ENCODE peak calls at places on chromosome 3, in four cellular contexts. C is astrocyte of the spinal cord, N is cardiac fibroblast, K is AG10803. O is an unnamed sample.

GRCh38 chr3:17033516-17034168 is 148.9 kb downstream of the PLCL2 start:
- DNase-seq in C (no peak), N (peak; percentile 20), K (peak; percentile 9), O (peak; percentile 31)

GRCh38 chr3:37197810-37198371 is 23.5 kb upstream of the LRRFIP2 start:
- DNase-seq in C (peak; percentile 68), N (no peak), K (peak; percentile 88), O (peak; percentile 42)

GRCh38 chr3:56780935-56781334 is 20.8 kb downstream of the ARHGEF3 start:
- DNase-seq in C (no peak), N (no peak), K (no peak), O (no peak)

GRCh38 chr3:67540198-67540894 is 114.1 kb downstream of the SUCLG2 start:
- DNase-seq in C (no peak), N (no peak), K (no peak), O (no peak)

GRCh38 chr3:69370156-69370944 is 15.5 kb downstream of the FRMD4B start:
- DNase-seq in C (peak; percentile 23), N (peak; percentile 40), K (peak; percentile 55), O (no peak)

GRCh38 chr3:58628823-58629562 is 37.6 kb downstream of the FAM3D start:
- DNase-seq in C (peak; percentile 92), N (peak; percentile 97), K (peak; percentile 98), O (peak; percentile 99)

GRCh38 chr3:170414202-170414663 is 4.4 kb upstream of the CLDN11 start:
- DNase-seq in C (peak; percentile 91), N (peak; percentile 91), K (peak; percentile 99), O (peak; percentile 98)

GRCh38 chr3:120823156-120823555 is 80.6 kb downstream of the GTF2E1 start:
- DNase-seq in C (no peak), N (no peak), K (no peak), O (no peak)

GRCh38 chr3:13266651-13267347 is 153.3 kb downstream of the NUP210 start:
- DNase-seq in C (no peak), N (no peak), K (no peak), O (no peak)

GRCh38 chr3:11465744-11466611 is 177.7 kb downstream of the VGLL4 start:
- DNase-seq in C (peak; percentile 83), N (peak; percentile 98), K (peak; percentile 95), O (peak; percentile 100)

GRCh38 chr3:137084579-137084978 is 126.8 kb downstream of the IL20RB start:
- DNase-seq in C (no peak), N (no peak), K (no peak), O (no peak)

GRCh38 chr3:25297667-25298585 is 130.1 kb upstream of the RARB start:
- DNase-seq in C (peak; percentile 73), N (no peak), K (no peak), O (peak; percentile 20)

GRCh38 chr3:138463724-138464489 is 29.5 kb downstream of the ESYT3 start:
- DNase-seq in C (no peak), N (no peak), K (no peak), O (no peak)

GRCh38 chr3:135762188-135762853 is 203.2 kb upstream of the PPP2R3A start:
- DNase-seq in C (no peak), N (no peak), K (no peak), O (no peak)

GRCh38 chr3:129540776-129541516 is 2.0 kb upstream of the H1-8 start:
- DNase-seq in C (no peak), N (no peak), K (no peak), O (no peak)

GRCh38 chr3:182729903-182730674 is 63.2 kb upstream of the ATP11B start:
- DNase-seq in C (no peak), N (no peak), K (no peak), O (no peak)
- H3K4me3 ChIP-seq in C (no peak overlapping the region), N (no peak overlapping the region), K (no peak overlapping the region), O (no peak overlapping the region)

GRCh38 chr3:142863965-142864924 is 24.6 kb downstream of the PCOLCE2 start:
- DNase-seq in C (no peak), N (no peak), K (peak; percentile 34), O (no peak)

GRCh38 chr3:142861926-142862325 is 27.0 kb downstream of the PCOLCE2 start:
- DNase-seq in C (no peak), N (no peak), K (no peak), O (no peak)

GRCh38 chr3:142863010-142863787 is 25.7 kb downstream of the PCOLCE2 start:
- DNase-seq in C (peak; percentile 53), N (peak; percentile 5), K (peak; percentile 74), O (peak; percentile 43)

DNA sequence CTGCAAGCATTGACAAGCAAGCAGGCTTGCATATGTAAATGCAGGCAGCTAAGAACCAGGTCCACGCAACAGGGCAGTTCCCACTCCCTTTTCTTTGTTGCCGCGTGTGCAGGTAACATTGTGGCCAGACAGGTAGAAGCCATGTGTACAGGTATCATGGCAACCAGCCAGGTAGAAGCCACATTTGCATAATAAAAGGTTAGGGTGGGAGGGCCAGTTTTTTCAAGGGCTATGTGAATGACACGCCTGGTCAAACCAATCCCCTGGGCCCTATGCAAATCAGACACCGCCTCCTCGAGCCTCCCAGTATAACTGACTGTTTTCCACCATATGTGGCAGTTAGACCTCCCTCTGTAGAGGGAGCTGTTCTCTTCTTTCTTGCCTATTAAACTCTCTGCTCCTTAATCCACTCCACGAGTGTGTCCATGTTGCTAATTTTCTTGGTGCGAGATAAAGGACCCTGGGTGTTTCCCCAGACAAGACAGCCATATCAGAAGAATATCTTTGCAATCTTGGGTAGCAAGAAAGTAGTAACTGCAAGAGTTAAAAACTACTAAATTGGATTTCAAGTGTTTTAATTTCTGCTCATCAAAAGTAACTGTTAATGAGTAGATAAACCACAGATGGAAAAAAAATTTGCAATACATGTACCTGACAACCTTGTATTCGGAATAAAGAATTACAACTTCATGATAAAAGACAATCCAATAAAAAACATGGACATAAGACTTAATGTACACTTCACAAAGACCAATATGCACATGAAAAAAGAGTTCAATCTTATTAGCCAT is 21.8 kb downstream of the PCOLCE2 start:
- DNase-seq in C (no peak), N (no peak), K (no peak), O (no peak)
- TF ChIP-seq CTCF in C (no peak), N (peak; percentile 6), K (no peak), O (no peak)

GRCh38 chr3:104297617-104298016 is 1069.1 kb upstream of the ALCAM start:
- DNase-seq in C (no peak), N (no peak), K (no peak), O (no peak)

GRCh38 chr3:104291437-104291851 is 1075.3 kb upstream of the ALCAM start:
- DNase-seq in C (peak; percentile 52), N (no peak), K (peak; percentile 11), O (peak; percentile 19)

GRCh38 chr3:104286645-104287044 is 1080.1 kb upstream of the ALCAM start:
- DNase-seq in C (no peak), N (no peak), K (no peak), O (no peak)

DNA sequence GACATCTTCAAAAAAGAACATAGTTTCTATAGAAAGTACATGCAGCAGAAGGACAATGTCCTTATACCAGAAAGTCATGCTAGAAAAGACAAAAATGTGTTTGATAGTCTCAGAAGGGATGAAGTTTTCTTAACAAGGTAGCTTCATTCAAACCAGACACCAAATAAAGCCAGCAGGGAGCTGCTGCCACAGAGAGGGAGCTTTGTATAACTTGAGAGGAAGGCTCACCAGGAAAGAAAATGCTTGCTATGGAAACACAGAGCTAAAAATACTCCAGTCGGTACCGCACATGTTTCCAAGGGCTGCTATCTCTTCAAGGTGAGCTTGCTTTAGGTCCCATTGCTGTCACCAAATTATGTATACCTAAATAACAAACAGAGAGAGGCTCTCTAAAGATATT is 1074.8 kb upstream of the ALCAM start:
- DNase-seq in C (peak; percentile 62), N (no peak), K (peak; percentile 5), O (peak; percentile 15)
- H3K4me3 ChIP-seq in C (peak overlapping the region; percentile 4), N (no peak overlapping the region), K (peak overlapping the region; percentile 38), O (peak overlapping the region; percentile 20)

DNA sequence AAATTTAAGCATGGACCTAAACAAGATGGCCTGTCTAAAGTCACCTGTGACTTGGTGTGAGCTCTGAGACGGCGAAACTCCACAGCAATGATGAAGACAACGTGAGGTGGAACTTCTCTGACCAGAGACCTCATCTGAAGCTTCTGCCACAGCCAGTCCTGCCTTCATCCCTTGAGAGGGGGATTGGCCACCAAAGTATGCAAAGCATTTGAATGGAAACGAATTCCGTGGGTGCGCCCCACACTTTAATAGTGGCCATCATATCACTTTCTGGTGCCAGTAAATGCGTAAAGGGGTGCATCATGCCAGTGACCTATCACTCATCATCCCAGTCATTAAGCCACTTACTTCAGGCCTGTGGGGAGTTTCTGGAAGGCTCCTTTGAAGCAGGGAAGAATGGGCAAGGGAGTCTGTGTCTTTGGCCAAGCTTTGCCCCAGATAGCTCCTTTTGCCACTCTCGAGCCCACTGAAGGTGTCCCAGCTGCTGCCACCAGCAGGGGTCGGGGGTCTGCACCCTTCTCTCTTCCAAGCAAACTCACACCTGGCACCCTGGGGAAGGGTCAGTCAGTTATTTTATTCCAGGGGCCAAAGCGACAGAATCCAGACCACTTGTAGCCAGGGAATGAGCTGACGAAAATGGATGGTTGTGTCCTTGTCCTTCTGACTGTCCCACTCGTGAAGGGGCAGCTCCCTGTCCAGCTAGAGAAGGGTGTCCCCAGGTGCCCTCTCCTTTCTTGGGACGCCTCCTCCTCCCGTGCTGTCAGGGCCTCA is 17.7 kb downstream of the MUC20 start:
- DNase-seq in C (no peak), N (no peak), K (no peak), O (no peak)
- TF ChIP-seq CTCF in C (no peak), N (no peak), K (no peak), O (no peak)

GRCh38 chr3:150238043-150238802 is 169.9 kb upstream of the TSC22D2 start:
- DNase-seq in C (no peak), N (no peak), K (no peak), O (no peak)
- H3K4me3 ChIP-seq in C (no peak overlapping the region), N (no peak overlapping the region), K (no peak overlapping the region), O (no peak overlapping the region)

O was measured in fibroblast of the aortic adventitia.